ENCODE peak calls at places on chromosome 2, in seven cellular contexts. I, V, Q, E, H, U and R are unnamed samples.

GRCh38 chr2:222572761-222573174 is 83.1 kb downstream of the FARSB start:
- DNase-seq in V (peak; percentile 41), Q (peak; percentile 52), I (no peak), E (no peak), U (no peak), H (peak; percentile 36), R (no peak)

GRCh38 chr2:202703091-202703490 is 68.3 kb downstream of the FAM117B start:
- DNase-seq in I (no peak), Q (no peak), E (no peak), U (no peak), H (no peak), V (no peak), R (no peak)

GRCh38 chr2:229921101-229921891 is 513 bp downstream of the TRIP12 start:
- DNase-seq in H (peak; percentile 42), Q (peak; percentile 62), E (peak; percentile 68), U (peak; percentile 67), I (peak; percentile 87), V (peak; percentile 75), R (peak; percentile 80)

GRCh38 chr2:205682239-205683021 is at the start of gene NRP2:
- DNase-seq in E (peak; percentile 94), V (peak; percentile 87), U (peak; percentile 92), Q (peak; percentile 72), H (peak; percentile 93), I (peak; percentile 81), R (peak; percentile 66)

GRCh38 chr2:62313433-62314227 is 117.7 kb downstream of the B3GNT2 start:
- DNase-seq in E (no peak), V (no peak), U (no peak), I (no peak), H (no peak), Q (no peak), R (no peak)

GRCh38 chr2:85716346-85716880 is 22.3 kb downstream of the GNLY start:
- DNase-seq in E (no peak), Q (no peak), I (peak; percentile 26), H (no peak), U (no peak), V (no peak), R (no peak)

GRCh38 chr2:42060028-42060427 is 12.2 kb downstream of the PKDCC start:
- DNase-seq in H (no peak), U (no peak), I (no peak), V (no peak), Q (no peak), E (no peak), R (no peak)

GRCh38 chr2:94870392-94871225 is 621 bp upstream of the TEKT4 start:
- DNase-seq in V (no peak), U (peak; percentile 46), H (no peak), E (no peak), I (no peak), Q (no peak), R (no peak)

GRCh38 chr2:8496079-8496478 is 185.8 kb upstream of the ID2 start:
- DNase-seq in I (no peak), E (no peak), U (no peak), Q (no peak), H (no peak), V (peak; percentile 56), R (no peak)

GRCh38 chr2:219254590-219255219 is 987 bp upstream of the TUBA4A start:
- DNase-seq in U (no peak), V (no peak), H (no peak), Q (peak; percentile 28), I (no peak), E (no peak), R (no peak)

GRCh38 chr2:27217173-27218121 is at the start of gene CAD:
- DNase-seq in Q (peak; percentile 72), E (peak; percentile 78), I (peak; percentile 90), H (peak; percentile 91), V (peak; percentile 93), U (peak; percentile 96), R (peak; percentile 77)

GRCh38 chr2:178205853-178206516 is 11.7 kb downstream of the OSBPL6 start:
- DNase-seq in E (no peak), I (no peak), Q (peak; percentile 68), V (no peak), H (peak; percentile 32), U (peak; percentile 73), R (no peak)

GRCh38 chr2:201907128-201907886 is 101.0 kb downstream of the CDK15 start:
- DNase-seq in H (no peak), U (no peak), Q (no peak), I (no peak), V (peak; percentile 37), E (no peak), R (no peak)

GRCh38 chr2:168220971-168221819 is 26.2 kb downstream of the STK39 start:
- DNase-seq in H (peak; percentile 93), Q (no peak), I (no peak), U (no peak), E (no peak), V (no peak), R (no peak)

GRCh38 chr2:176525058-176525457 is 255.8 kb downstream of the MTX2 start:
- DNase-seq in H (no peak), U (no peak), Q (no peak), V (no peak), I (no peak), E (no peak), R (no peak)

GRCh38 chr2:216151313-216152030 is 42.3 kb downstream of the XRCC5 start:
- DNase-seq in I (no peak), V (no peak), H (peak; percentile 31), E (no peak), Q (peak; percentile 55), U (no peak), R (no peak)